ENCODE peak calls at places on chromosomes 11 and 22, in ten cellular contexts. H, T, G, W, I, V, Y, P, K and N are unnamed samples.

GRCh38 chr11:63858628-63859550 is 20.0 kb downstream of the MARK2 start:
- DNase-seq in H (peak), T (peak), G (peak), W (no peak), I (peak), V (no peak), Y (peak), P (no peak), K (no peak), N (no peak)

GRCh38 chr11:64603411-64604110 is 12.5 kb downstream of the SLC22A12 start:
- DNase-seq in H (no peak), T (no peak), G (no peak), W (no peak), I (no peak), V (no peak), Y (no peak), P (no peak), K (no peak), N (no peak)

GRCh38 chr11:112962854-112963367 is 1.7 kb downstream of the NCAM1 start:
- DNase-seq in H (no peak), T (no peak), G (peak), W (no peak), I (peak), V (peak), Y (peak), P (no peak), K (peak), N (peak)

GRCh38 chr22:46055176-46055850 is 78.4 kb upstream of the WNT7B start:
- DNase-seq in H (no peak), T (no peak), G (no peak), W (no peak), I (peak), V (no peak), Y (peak), P (no peak), K (peak), N (peak)

GRCh38 chr11:23399995-23400394 is 539.7 kb upstream of the CCDC179 start:
- DNase-seq in H (no peak), T (no peak), G (no peak), W (no peak), I (no peak), V (no peak), Y (no peak), P (no peak), K (no peak), N (no peak)

GRCh38 chr11:3735827-3736226 is 61.5 kb downstream of the NUP98 start:
- DNase-seq in H (peak), T (no peak), G (no peak), W (no peak), I (no peak), V (no peak), Y (no peak), P (no peak), K (no peak), N (no peak)

GRCh38 chr22:26623984-26624383 is 2.2 kb downstream of the CRYBA4 start:
- DNase-seq in H (no peak), T (no peak), G (no peak), W (no peak), I (no peak), V (no peak), Y (no peak), P (no peak), K (no peak), N (no peak)

GRCh38 chr22:50084085-50084484 is 1.1 kb downstream of the MLC1 start:
- DNase-seq in H (no peak), T (no peak), G (no peak), W (no peak), I (no peak), V (no peak), Y (no peak), P (no peak), K (no peak), N (no peak)

GRCh38 chr22:38085501-38085900 is 1.5 kb upstream of the SLC16A8 start:
- DNase-seq in H (no peak), T (no peak), G (no peak), W (no peak), I (no peak), V (no peak), Y (no peak), P (no peak), K (no peak), N (no peak)

GRCh38 chr22:20145206-20145831 is 5.5 kb downstream of the CCDC188 start:
- DNase-seq in H (no peak), T (no peak), G (no peak), W (no peak), I (no peak), V (no peak), Y (no peak), P (no peak), K (no peak), N (no peak)

GRCh38 chr11:95088946-95089619 is 563 bp upstream of the ENDOD1 start:
- DNase-seq in H (no peak), T (no peak), G (no peak), W (no peak), I (no peak), V (no peak), Y (no peak), P (no peak), K (peak), N (no peak)

GRCh38 chr11:44862546-44863101 is 88.1 kb downstream of the TP53I11 start:
- DNase-seq in H (no peak), T (no peak), G (no peak), W (no peak), I (no peak), V (no peak), Y (no peak), P (no peak), K (no peak), N (no peak)

GRCh38 chr22:39920134-39920743 is 19.4 kb downstream of the GRAP2 start:
- DNase-seq in H (no peak), T (no peak), G (no peak), W (no peak), I (no peak), V (no peak), Y (no peak), P (no peak), K (no peak), N (no peak)

GRCh38 chr11:103202048-103202651 is 92.9 kb downstream of the DYNC2H1 start:
- DNase-seq in H (peak), T (peak), G (peak), W (peak), I (no peak), V (peak), Y (no peak), P (no peak), K (no peak), N (no peak)

GRCh38 chr11:23090659-23091058 is 230.4 kb upstream of the CCDC179 start:
- DNase-seq in H (no peak), T (no peak), G (no peak), W (no peak), I (no peak), V (no peak), Y (no peak), P (no peak), K (no peak), N (no peak)

GRCh38 chr11:45161252-45162063 is 15.0 kb downstream of the PRDM11 start:
- DNase-seq in H (no peak), T (no peak), G (no peak), W (no peak), I (peak), V (peak), Y (no peak), P (no peak), K (no peak), N (peak)

GRCh38 chr11:8867856-8868705 is 42.9 kb upstream of the AKIP1 start:
- DNase-seq in H (peak), T (peak), G (no peak), W (no peak), I (no peak), V (no peak), Y (no peak), P (no peak), K (no peak), N (no peak)

GRCh38 chr22:41094036-41094435 is 1.6 kb downstream of the EP300 start:
- DNase-seq in H (peak), T (peak), G (peak), W (no peak), I (no peak), V (peak), Y (no peak), P (no peak), K (no peak), N (no peak)

GRCh38 chr22:48223488-48224190 is 1461.2 kb downstream of the TBC1D22A start:
- DNase-seq in H (no peak), T (no peak), G (no peak), W (no peak), I (no peak), V (no peak), Y (no peak), P (no peak), K (peak), N (no peak)

GRCh38 chr11:69372589-69373250 is 78.8 kb downstream of the MYEOV start:
- DNase-seq in H (no peak), T (no peak), G (no peak), W (no peak), I (no peak), V (no peak), Y (no peak), P (no peak), K (no peak), N (no peak)

GRCh38 chr11:112300094-112300786 is 39.6 kb upstream of the PLET1 start:
- DNase-seq in H (no peak), T (no peak), G (no peak), W (no peak), I (no peak), V (no peak), Y (no peak), P (no peak), K (peak), N (no peak)

GRCh38 chr11:20162824-20163777 is 2.8 kb upstream of the DBX1 start:
- DNase-seq in H (peak), T (no peak), G (peak), W (no peak), I (no peak), V (peak), Y (no peak), P (no peak), K (no peak), N (no peak)

GRCh38 chr11:11027271-11027670 is 169.4 kb upstream of the ZBED5 start:
- DNase-seq in H (peak), T (no peak), G (no peak), W (no peak), I (no peak), V (no peak), Y (no peak), P (no peak), K (no peak), N (no peak)

GRCh38 chr11:115959098-115959497 is 454.9 kb upstream of the CADM1 start:
- DNase-seq in H (no peak), T (peak), G (no peak), W (no peak), I (no peak), V (no peak), Y (no peak), P (no peak), K (no peak), N (no peak)

GRCh38 chr11:110478410-110478809 is 48.7 kb downstream of the FDX1 start:
- DNase-seq in H (no peak), T (no peak), G (peak), W (no peak), I (peak), V (peak), Y (no peak), P (no peak), K (no peak), N (no peak)

GRCh38 chr11:11243790-11244469 is 109.1 kb downstream of the CSNK2A3 start:
- DNase-seq in H (no peak), T (no peak), G (peak), W (no peak), I (peak), V (peak), Y (peak), P (peak), K (no peak), N (no peak)

GRCh38 chr22:46245515-46245914 is 4.6 kb downstream of the CDPF1 start:
- DNase-seq in H (no peak), T (no peak), G (no peak), W (no peak), I (peak), V (no peak), Y (no peak), P (no peak), K (no peak), N (no peak)

GRCh38 chr11:127003260-127003981 is 2.9 kb upstream of the KIRREL3 start:
- DNase-seq in H (peak), T (no peak), G (peak), W (no peak), I (no peak), V (peak), Y (no peak), P (no peak), K (peak), N (peak)

GRCh38 chr11:1728931-1729691 is 21.3 kb downstream of the IFITM10 start:
- DNase-seq in H (no peak), T (no peak), G (no peak), W (no peak), I (no peak), V (no peak), Y (no peak), P (no peak), K (peak), N (no peak)

GRCh38 chr11:58575377-58576020 is at the start of gene LPXN:
- DNase-seq in H (peak), T (no peak), G (no peak), W (no peak), I (peak), V (no peak), Y (no peak), P (peak), K (no peak), N (no peak)

GRCh38 chr11:36033082-36033751 is 89.4 kb downstream of the LDLRAD3 start:
- DNase-seq in H (peak), T (no peak), G (no peak), W (no peak), I (no peak), V (no peak), Y (no peak), P (no peak), K (no peak), N (no peak)

DNA sequence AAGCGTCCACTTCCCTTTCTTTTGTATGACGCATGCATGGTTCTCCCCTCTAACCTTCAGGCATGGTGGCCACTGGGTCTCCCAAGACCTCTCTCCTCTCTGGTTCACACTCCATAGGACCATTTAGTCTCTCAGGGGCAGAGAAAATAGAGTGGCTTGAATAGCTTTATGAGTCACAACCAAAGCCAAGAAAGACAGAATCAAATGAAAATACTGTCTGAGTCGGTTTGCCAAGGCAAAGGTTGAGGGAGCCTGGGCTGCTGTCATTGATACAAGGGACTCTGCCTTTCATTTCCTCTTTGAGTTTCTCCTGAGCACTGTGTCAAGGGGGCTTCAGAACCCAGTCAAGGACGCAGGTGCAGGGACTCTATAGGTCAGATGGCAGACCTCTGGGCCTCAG is 44.2 kb downstream of the TENM4 start:
- DNase-seq in H (peak), T (no peak), G (no peak), W (no peak), I (no peak), V (no peak), Y (no peak), P (no peak), K (no peak), N (no peak)
- H3K27ac ChIP-seq in H (no peak), T (no peak), G (no peak), W (no peak), I (no peak), V (no peak), Y (no peak), P (no peak), K (no peak), N (no peak)

GRCh38 chr22:36904260-36904659 is 9.2 kb upstream of the CSF2RB start:
- DNase-seq in H (no peak), T (no peak), G (no peak), W (no peak), I (no peak), V (no peak), Y (no peak), P (no peak), K (no peak), N (no peak)
- TF ChIP-seq CTCF in H (no peak), T (peak), G (no peak), W (peak), I (no peak), V (peak), Y (no peak), P (no peak), K (no peak), N (no peak)

DNA sequence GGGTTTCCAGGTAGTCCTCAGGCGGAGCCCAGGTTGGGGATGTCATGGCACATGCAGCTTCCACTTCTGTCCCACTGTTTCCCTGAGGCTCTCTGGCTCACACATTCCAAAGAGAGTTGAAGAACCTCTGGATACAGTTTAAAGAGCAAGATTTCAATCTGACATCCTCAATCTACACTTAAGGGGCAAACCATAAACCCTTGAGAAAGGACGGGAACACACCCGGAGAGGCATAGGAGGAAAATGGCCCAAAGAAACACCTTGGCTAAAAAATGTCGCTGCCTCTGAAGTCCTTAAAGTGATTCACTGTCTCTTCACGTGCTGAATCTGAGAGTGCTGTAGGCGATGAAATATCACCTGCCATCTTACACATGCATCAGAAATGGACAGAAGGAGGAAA is 70.9 kb upstream of the ARFGAP3 start:
- DNase-seq in H (no peak), T (no peak), G (no peak), W (no peak), I (no peak), V (no peak), Y (no peak), P (no peak), K (no peak), N (no peak)
- H3K27ac ChIP-seq in H (no peak), T (no peak), G (no peak), W (no peak), I (no peak), V (no peak), Y (no peak), P (no peak), K (no peak), N (no peak)

GRCh38 chr11:73949912-73950311 is 914 bp upstream of the DNAJB13 start:
- DNase-seq in H (no peak), T (no peak), G (no peak), W (no peak), I (no peak), V (no peak), Y (no peak), P (no peak), K (no peak), N (no peak)
- TF ChIP-seq CTCF in H (no peak), T (no peak), G (no peak), W (no peak), I (no peak), V (no peak), Y (no peak), P (no peak), K (no peak), N (no peak)

DNA sequence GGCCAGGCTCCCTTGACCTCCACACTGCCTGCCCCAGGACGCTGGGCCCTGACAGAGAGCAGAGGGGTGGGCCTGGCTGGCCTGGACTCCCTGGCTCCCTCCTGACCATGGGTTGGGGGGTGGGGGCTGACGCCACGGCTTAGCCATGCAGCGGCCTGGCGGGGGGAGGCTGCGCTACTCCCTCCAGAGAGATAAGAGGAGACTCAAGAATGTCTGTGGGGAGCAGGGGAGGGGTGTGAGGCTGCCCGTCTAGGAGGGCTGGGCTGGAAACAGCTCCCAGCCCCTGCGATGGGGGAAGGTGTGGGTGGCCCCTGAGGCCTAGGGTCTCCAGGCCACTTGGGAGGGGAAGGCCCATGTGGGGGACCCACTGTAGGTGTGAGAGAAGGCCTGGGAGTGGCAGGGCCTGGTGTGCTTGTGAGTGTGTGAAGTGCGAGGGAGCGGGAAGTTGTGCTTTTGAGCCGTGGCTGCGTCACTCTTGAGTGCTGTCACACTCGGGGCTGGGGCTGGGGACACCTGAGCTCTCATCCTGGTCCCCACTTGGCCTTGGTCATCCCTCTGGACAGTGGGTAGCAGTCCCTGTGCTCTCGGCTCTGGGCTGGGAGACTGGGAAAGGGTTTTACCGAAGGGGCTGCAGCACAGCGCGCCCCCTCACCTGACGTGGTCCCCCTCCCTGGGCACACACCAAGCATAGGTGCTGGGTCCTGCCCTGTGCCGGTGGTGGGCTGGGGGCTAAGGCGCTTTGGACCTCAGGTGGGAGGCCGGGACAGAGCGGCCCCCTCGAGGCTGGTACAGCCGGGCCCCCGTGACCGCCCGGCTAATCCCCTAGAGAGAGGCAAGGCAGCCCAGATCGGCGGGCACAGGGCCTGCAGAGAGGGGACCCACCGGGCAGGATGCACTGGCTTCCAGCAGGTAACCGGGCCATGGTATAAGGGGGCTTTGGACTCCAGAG is 2.4 kb downstream of the MYRF start:
- DNase-seq in H (peak), T (no peak), G (peak), W (no peak), I (no peak), V (peak), Y (no peak), P (no peak), K (no peak), N (no peak)
- H3K27ac ChIP-seq in H (no peak), T (peak), G (peak), W (peak), I (no peak), V (no peak), Y (no peak), P (no peak), K (peak), N (peak)

DNA sequence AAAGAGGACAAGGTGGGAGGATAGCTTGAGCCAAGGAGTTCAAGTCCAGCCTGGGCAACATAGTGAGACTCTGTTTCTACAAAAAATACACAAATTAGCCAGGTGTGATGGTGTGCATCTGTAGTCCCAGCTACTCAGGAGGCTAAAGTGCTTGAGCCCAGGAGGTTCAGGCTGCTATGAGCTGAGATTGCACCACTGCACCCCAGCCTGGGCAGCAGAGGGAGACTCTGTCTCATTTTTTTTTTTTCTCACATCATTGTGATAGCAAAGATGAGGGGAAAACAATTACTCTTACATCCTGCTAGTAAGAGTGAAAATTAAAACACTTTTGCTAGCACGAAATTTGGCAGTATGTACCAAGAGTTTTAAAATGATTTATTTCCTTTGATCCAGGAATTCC is 463.7 kb downstream of the TMEM135 start:
- DNase-seq in H (no peak), T (no peak), G (no peak), W (no peak), I (no peak), V (no peak), Y (no peak), P (no peak), K (no peak), N (no peak)
- TF ChIP-seq CTCF in H (no peak), T (peak), G (no peak), W (peak), I (no peak), V (peak), Y (no peak), P (no peak), K (no peak), N (no peak)

GRCh38 chr22:23098718-23099524 is 28.6 kb downstream of the GNAZ start:
- DNase-seq in H (no peak), T (no peak), G (no peak), W (no peak), I (peak), V (no peak), Y (no peak), P (no peak), K (peak), N (no peak)
- H3K27ac ChIP-seq in H (no peak), T (no peak), G (no peak), W (no peak), I (peak), V (no peak), Y (no peak), P (no peak), K (peak), N (peak)

GRCh38 chr11:70423523-70424505 is 25.5 kb downstream of the CTTN start:
- DNase-seq in H (peak), T (peak), G (no peak), W (no peak), I (peak), V (peak), Y (peak), P (no peak), K (no peak), N (no peak)

GRCh38 chr11:70421123-70421522 is 22.8 kb downstream of the CTTN start:
- DNase-seq in H (no peak), T (no peak), G (no peak), W (no peak), I (no peak), V (no peak), Y (no peak), P (no peak), K (no peak), N (no peak)

GRCh38 chr11:70428701-70429427 is 30.5 kb downstream of the CTTN start:
- DNase-seq in H (no peak), T (no peak), G (no peak), W (no peak), I (no peak), V (no peak), Y (no peak), P (no peak), K (no peak), N (no peak)

GRCh38 chr11:70422692-70423522 is 24.6 kb downstream of the CTTN start:
- DNase-seq in H (no peak), T (no peak), G (no peak), W (no peak), I (no peak), V (no peak), Y (no peak), P (no peak), K (no peak), N (no peak)

GRCh38 chr11:70424765-70425164 is 26.4 kb downstream of the CTTN start:
- DNase-seq in H (no peak), T (no peak), G (no peak), W (no peak), I (no peak), V (no peak), Y (no peak), P (no peak), K (no peak), N (no peak)
- TF ChIP-seq CTCF in H (no peak), T (no peak), G (no peak), W (no peak), I (no peak), V (no peak), Y (no peak), P (no peak), K (no peak), N (no peak)